ENCODE peak calls at places on chromosomes 3 and 15, in nine cellular contexts. One of them, this sample, is unnamed.

GRCh38 chr15:64571857-64572291 is 111.5 kb downstream of the ZNF609 start:
- DNase-seq in BE2C: no peak
- DNase-seq in PC-9: peak; percentile 93
- DNase-seq in cardiac muscle cell: no peak
- DNase-seq in hepatocyte: no peak
- DNase-seq in A673: no peak
- DNase-seq in left ventricle myocardium inferior: no peak
- DNase-seq in lung: no peak
- DNase-seq in kidney: no peak
- DNase-seq in this sample: no peak

GRCh38 chr15:85737061-85737460 is 57.7 kb downstream of the KLHL25 start:
- DNase-seq in cardiac muscle cell: no peak
- DNase-seq in A673: no peak
- DNase-seq in kidney: no peak
- DNase-seq in hepatocyte: no peak
- DNase-seq in left ventricle myocardium inferior: no peak
- DNase-seq in lung: no peak
- DNase-seq in BE2C: no peak
- DNase-seq in PC-9: no peak
- DNase-seq in this sample: no peak

GRCh38 chr15:44735482-44736260 is 657 bp upstream of the TRIM69 start:
- DNase-seq in kidney: no peak
- DNase-seq in hepatocyte: no peak
- DNase-seq in A673: peak; percentile 45
- DNase-seq in lung: no peak
- DNase-seq in cardiac muscle cell: peak; percentile 40
- DNase-seq in BE2C: no peak
- DNase-seq in left ventricle myocardium inferior: peak; percentile 34
- DNase-seq in PC-9: no peak
- DNase-seq in this sample: peak; percentile 35

GRCh38 chr3:45313743-45314403 is 74.5 kb upstream of the LARS2 start:
- DNase-seq in lung: no peak
- DNase-seq in BE2C: no peak
- DNase-seq in kidney: no peak
- DNase-seq in cardiac muscle cell: no peak
- DNase-seq in A673: no peak
- DNase-seq in left ventricle myocardium inferior: no peak
- DNase-seq in PC-9: no peak
- DNase-seq in hepatocyte: no peak
- DNase-seq in this sample: no peak

GRCh38 chr3:42035816-42036482 is 55.2 kb upstream of the TRAK1 start:
- DNase-seq in hepatocyte: no peak
- DNase-seq in lung: no peak
- DNase-seq in left ventricle myocardium inferior: peak; percentile 62
- DNase-seq in A673: no peak
- DNase-seq in cardiac muscle cell: no peak
- DNase-seq in PC-9: no peak
- DNase-seq in BE2C: no peak
- DNase-seq in kidney: no peak
- DNase-seq in this sample: no peak

GRCh38 chr3:197454014-197454413 is 101.8 kb downstream of the BDH1 start:
- DNase-seq in lung: no peak
- DNase-seq in hepatocyte: peak; percentile 40
- DNase-seq in left ventricle myocardium inferior: no peak
- DNase-seq in cardiac muscle cell: peak; percentile 18
- DNase-seq in BE2C: peak; percentile 23
- DNase-seq in kidney: no peak
- DNase-seq in A673: peak; percentile 52
- DNase-seq in PC-9: peak; percentile 55
- DNase-seq in this sample: no peak

GRCh38 chr3:169658311-169658931 is 5.1 kb downstream of the MECOM start:
- DNase-seq in BE2C: no peak
- DNase-seq in lung: peak; percentile 42
- DNase-seq in left ventricle myocardium inferior: no peak
- DNase-seq in cardiac muscle cell: peak; percentile 53
- DNase-seq in hepatocyte: peak; percentile 39
- DNase-seq in A673: no peak
- DNase-seq in PC-9: no peak
- DNase-seq in kidney: no peak
- DNase-seq in this sample: no peak

GRCh38 chr3:169085827-169086226 is 577.7 kb downstream of the MECOM start:
- DNase-seq in A673: no peak
- DNase-seq in BE2C: no peak
- DNase-seq in lung: no peak
- DNase-seq in hepatocyte: peak; percentile 12
- DNase-seq in cardiac muscle cell: peak; percentile 96
- DNase-seq in kidney: no peak
- DNase-seq in left ventricle myocardium inferior: no peak
- DNase-seq in PC-9: peak; percentile 79
- DNase-seq in this sample: no peak

GRCh38 chr3:14784087-14784596 is 34.6 kb upstream of the FGD5 start:
- DNase-seq in left ventricle myocardium inferior: no peak
- DNase-seq in A673: peak; percentile 26
- DNase-seq in cardiac muscle cell: peak; percentile 49
- DNase-seq in lung: no peak
- DNase-seq in hepatocyte: peak; percentile 49
- DNase-seq in PC-9: no peak
- DNase-seq in BE2C: peak; percentile 92
- DNase-seq in kidney: peak; percentile 60
- DNase-seq in this sample: no peak

DNA sequence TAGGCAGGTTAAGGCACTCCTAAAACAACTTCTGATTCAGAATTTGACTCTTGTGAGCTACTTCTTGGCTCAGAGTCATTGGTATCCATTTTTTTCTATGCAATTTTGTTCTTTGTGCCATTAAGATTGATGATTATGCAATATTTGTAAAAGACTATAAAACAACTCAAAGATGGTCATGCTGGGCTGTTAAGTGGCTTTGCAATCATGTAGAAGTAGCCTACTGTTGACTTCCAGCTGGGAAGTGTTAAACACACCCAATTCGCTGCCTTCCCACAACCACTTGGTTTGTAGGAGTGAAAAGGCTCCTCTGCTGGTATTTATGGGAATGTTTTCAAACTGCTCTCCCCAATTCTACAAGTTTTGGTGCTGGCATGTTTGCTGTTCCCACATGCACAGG is 74.7 kb upstream of the COL6A6 start:
- DNase-seq in BE2C: no peak
- DNase-seq in left ventricle myocardium inferior: no peak
- DNase-seq in PC-9: no peak
- DNase-seq in A673: peak; percentile 71
- DNase-seq in kidney: no peak
- DNase-seq in cardiac muscle cell: no peak
- DNase-seq in lung: peak; percentile 39
- DNase-seq in hepatocyte: no peak
- DNase-seq in this sample: no peak
- TF ChIP-seq CTCF in BE2C: no peak
- TF ChIP-seq CTCF in left ventricle myocardium inferior: no peak
- TF ChIP-seq CTCF in PC-9: no peak
- TF ChIP-seq CTCF in A673: no peak
- TF ChIP-seq CTCF in kidney: no peak
- TF ChIP-seq CTCF in cardiac muscle cell: no peak
- TF ChIP-seq CTCF in lung: no peak
- TF ChIP-seq CTCF in hepatocyte: no peak
- TF ChIP-seq CTCF in this sample: no peak

GRCh38 chr15:30927148-30927761 is 23.5 kb downstream of the FAN1 start:
- DNase-seq in cardiac muscle cell: no peak
- DNase-seq in kidney: no peak
- DNase-seq in hepatocyte: no peak
- DNase-seq in lung: no peak
- DNase-seq in BE2C: no peak
- DNase-seq in left ventricle myocardium inferior: no peak
- DNase-seq in A673: no peak
- DNase-seq in PC-9: no peak
- DNase-seq in this sample: no peak

GRCh38 chr15:30926161-30926560 is 22.4 kb downstream of the FAN1 start:
- DNase-seq in left ventricle myocardium inferior: no peak
- DNase-seq in hepatocyte: no peak
- DNase-seq in cardiac muscle cell: no peak
- DNase-seq in kidney: no peak
- DNase-seq in lung: no peak
- DNase-seq in BE2C: no peak
- DNase-seq in A673: no peak
- DNase-seq in PC-9: no peak
- DNase-seq in this sample: no peak

GRCh38 chr15:30929064-30929669 is 25.5 kb downstream of the FAN1 start:
- DNase-seq in left ventricle myocardium inferior: no peak
- DNase-seq in lung: no peak
- DNase-seq in A673: peak; percentile 28
- DNase-seq in PC-9: no peak
- DNase-seq in hepatocyte: no peak
- DNase-seq in kidney: no peak
- DNase-seq in BE2C: peak; percentile 82
- DNase-seq in cardiac muscle cell: no peak
- DNase-seq in this sample: no peak

GRCh38 chr15:30929982-30930381 is 26.3 kb downstream of the FAN1 start:
- DNase-seq in kidney: no peak
- DNase-seq in PC-9: no peak
- DNase-seq in hepatocyte: no peak
- DNase-seq in BE2C: no peak
- DNase-seq in left ventricle myocardium inferior: no peak
- DNase-seq in A673: no peak
- DNase-seq in lung: no peak
- DNase-seq in cardiac muscle cell: no peak
- DNase-seq in this sample: no peak

GRCh38 chr15:30928076-30928475 is 24.4 kb downstream of the FAN1 start:
- DNase-seq in lung: no peak
- DNase-seq in left ventricle myocardium inferior: no peak
- DNase-seq in PC-9: no peak
- DNase-seq in cardiac muscle cell: no peak
- DNase-seq in A673: no peak
- DNase-seq in hepatocyte: no peak
- DNase-seq in kidney: no peak
- DNase-seq in BE2C: no peak
- DNase-seq in this sample: no peak
- H3K36me3 ChIP-seq in lung: peaks cover 49% of the 10 kb centered on the region
- H3K36me3 ChIP-seq in left ventricle myocardium inferior: peaks cover 82% of the 10 kb centered on the region
- H3K36me3 ChIP-seq in PC-9: no peaks in the 10 kb centered on the region
- H3K36me3 ChIP-seq in cardiac muscle cell: peaks cover 54% of the 10 kb centered on the region
- H3K36me3 ChIP-seq in A673: peaks cover 58% of the 10 kb centered on the region
- H3K36me3 ChIP-seq in hepatocyte: no peaks in the 10 kb centered on the region
- H3K36me3 ChIP-seq in kidney: peaks cover 18% of the 10 kb centered on the region
- H3K36me3 ChIP-seq in BE2C: peaks cover 22% of the 10 kb centered on the region
- H3K36me3 ChIP-seq in this sample: peaks cover 4% of the 10 kb centered on the region

GRCh38 chr15:28922712-28923012 is 36.9 kb downstream of the APBA2 start:
- DNase-seq in PC-9: no peak
- DNase-seq in lung: no peak
- DNase-seq in hepatocyte: no peak
- DNase-seq in left ventricle myocardium inferior: no peak
- DNase-seq in kidney: peak; percentile 34
- DNase-seq in A673: no peak
- DNase-seq in cardiac muscle cell: no peak
- DNase-seq in BE2C: no peak
- DNase-seq in this sample: no peak

GRCh38 chr15:28923726-28924280 is 38.0 kb downstream of the APBA2 start:
- DNase-seq in A673: no peak
- DNase-seq in left ventricle myocardium inferior: no peak
- DNase-seq in kidney: peak; percentile 31
- DNase-seq in cardiac muscle cell: no peak
- DNase-seq in hepatocyte: no peak
- DNase-seq in BE2C: no peak
- DNase-seq in lung: no peak
- DNase-seq in PC-9: no peak
- DNase-seq in this sample: no peak

GRCh38 chr15:28921336-28921735 is 35.6 kb downstream of the APBA2 start:
- DNase-seq in left ventricle myocardium inferior: no peak
- DNase-seq in BE2C: no peak
- DNase-seq in cardiac muscle cell: no peak
- DNase-seq in kidney: peak; percentile 31
- DNase-seq in A673: no peak
- DNase-seq in PC-9: no peak
- DNase-seq in lung: no peak
- DNase-seq in hepatocyte: no peak
- DNase-seq in this sample: no peak

GRCh38 chr15:28920781-28921331 is 35.1 kb downstream of the APBA2 start:
- DNase-seq in hepatocyte: no peak
- DNase-seq in PC-9: no peak
- DNase-seq in kidney: no peak
- DNase-seq in left ventricle myocardium inferior: no peak
- DNase-seq in BE2C: no peak
- DNase-seq in A673: no peak
- DNase-seq in cardiac muscle cell: no peak
- DNase-seq in lung: no peak
- DNase-seq in this sample: no peak

DNA sequence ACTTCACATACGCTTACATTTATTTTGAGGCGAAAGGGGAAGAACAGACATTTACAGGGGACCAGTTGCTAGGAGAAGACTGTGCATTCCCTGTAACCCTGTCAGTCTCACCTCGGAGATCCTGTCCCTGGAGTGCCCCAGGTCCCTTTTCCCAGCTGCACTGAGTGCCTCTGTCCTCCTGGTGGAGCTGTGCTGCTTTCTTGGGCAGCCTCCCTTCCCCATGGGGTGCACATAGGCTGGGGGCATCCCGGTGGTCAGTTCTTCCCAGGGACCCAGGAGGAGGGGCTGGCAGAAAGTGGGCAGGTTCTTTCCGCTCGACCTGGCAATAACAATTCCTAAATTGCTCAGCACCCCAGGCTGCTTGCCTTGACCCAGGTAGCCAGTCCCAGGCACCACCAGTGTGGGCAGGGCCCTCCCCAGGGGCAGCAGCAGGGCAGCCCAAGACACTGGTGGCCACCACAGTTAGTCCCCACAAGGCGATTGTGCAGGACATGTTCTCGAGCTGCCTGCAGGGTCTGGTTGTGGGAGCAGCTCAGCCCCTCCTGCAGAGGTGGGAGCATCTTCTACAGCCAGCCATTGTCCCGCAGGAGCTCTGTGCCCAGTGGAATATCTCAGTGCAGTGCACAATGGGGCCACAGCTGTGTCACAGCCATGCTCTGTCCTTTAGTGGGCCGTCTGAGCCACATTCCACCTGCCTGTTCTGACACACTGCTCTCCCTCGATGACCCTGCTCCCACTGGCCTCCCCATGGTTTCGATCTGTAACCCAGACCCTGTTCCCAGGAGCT is 36.3 kb downstream of the APBA2 start:
- DNase-seq in left ventricle myocardium inferior: no peak
- DNase-seq in hepatocyte: no peak
- DNase-seq in kidney: peak; percentile 50
- DNase-seq in lung: no peak
- DNase-seq in PC-9: no peak
- DNase-seq in cardiac muscle cell: no peak
- DNase-seq in A673: no peak
- DNase-seq in BE2C: no peak
- DNase-seq in this sample: no peak
- TF ChIP-seq CTCF in left ventricle myocardium inferior: peak; percentile 21
- TF ChIP-seq CTCF in hepatocyte: no peak
- TF ChIP-seq CTCF in kidney: no peak
- TF ChIP-seq CTCF in lung: no peak
- TF ChIP-seq CTCF in PC-9: no peak
- TF ChIP-seq CTCF in cardiac muscle cell: peak; percentile 20
- TF ChIP-seq CTCF in A673: peak; percentile 32
- TF ChIP-seq CTCF in BE2C: peak; percentile 31
- TF ChIP-seq CTCF in this sample: no peak

GRCh38 chr3:52233968-52234367 is 5.0 kb downstream of the TWF2 start:
- DNase-seq in cardiac muscle cell: no peak
- DNase-seq in hepatocyte: no peak
- DNase-seq in BE2C: no peak
- DNase-seq in A673: no peak
- DNase-seq in lung: no peak
- DNase-seq in PC-9: no peak
- DNase-seq in kidney: no peak
- DNase-seq in left ventricle myocardium inferior: peak; percentile 71
- DNase-seq in this sample: no peak
- H3K36me3 ChIP-seq in cardiac muscle cell: peaks cover 14% of the 10 kb centered on the region
- H3K36me3 ChIP-seq in hepatocyte: no peaks in the 10 kb centered on the region
- H3K36me3 ChIP-seq in BE2C: peaks cover 9% of the 10 kb centered on the region
- H3K36me3 ChIP-seq in A673: no peaks in the 10 kb centered on the region
- H3K36me3 ChIP-seq in lung: peaks cover 55% of the 10 kb centered on the region
- H3K36me3 ChIP-seq in PC-9: peaks cover 7% of the 10 kb centered on the region
- H3K36me3 ChIP-seq in kidney: peaks cover 14% of the 10 kb centered on the region
- H3K36me3 ChIP-seq in left ventricle myocardium inferior: peaks cover 44% of the 10 kb centered on the region
- H3K36me3 ChIP-seq in this sample: no peaks in the 10 kb centered on the region

This sample was measured in tibial nerve.